ENCODE peak calls at places on chromosomes 3 and 15, in nine cellular contexts. H is HCT116, T is GM23338, A is PC-3, I is hepatocyte, M is MM.1S, P is neural progenitor cell, L is GM23248, Y is SK-N-SH. N is an unnamed sample.

GRCh38 chr3:117218709-117219108 is 509.1 kb downstream of the TUSC7 start:
- DNase-seq in H (no peak), T (no peak), A (no peak), I (no peak), M (no peak), P (no peak), L (no peak), Y (no peak), N (no peak)

GRCh38 chr3:97497138-97497537 is 267.4 kb upstream of the ARL6 start:
- DNase-seq in H (no peak), T (no peak), A (no peak), I (no peak), M (no peak), P (no peak), L (no peak), Y (no peak), N (no peak)

GRCh38 chr15:93428135-93428534 is 339.1 kb upstream of the RGMA start:
- DNase-seq in H (peak), T (no peak), A (no peak), I (peak), M (no peak), P (peak), L (no peak), Y (no peak), N (no peak)

GRCh38 chr3:63135362-63135761 is 142.7 kb upstream of the SYNPR start:
- DNase-seq in H (no peak), T (peak), A (no peak), I (no peak), M (no peak), P (peak), L (peak), Y (no peak), N (no peak)

GRCh38 chr3:87329065-87329464 is 52.7 kb upstream of the POU1F1 start:
- DNase-seq in H (no peak), T (no peak), A (no peak), I (no peak), M (no peak), P (no peak), L (no peak), Y (no peak), N (no peak)

GRCh38 chr15:92907880-92908279 is 7.8 kb downstream of the CHD2 start:
- DNase-seq in H (no peak), T (no peak), A (peak), I (peak), M (no peak), P (no peak), L (peak), Y (no peak), N (no peak)

GRCh38 chr3:49238274-49239127 is 38.5 kb downstream of the C3orf62 start:
- DNase-seq in H (no peak), T (no peak), A (peak), I (peak), M (no peak), P (no peak), L (peak), Y (no peak), N (peak)

GRCh38 chr15:69524850-69525249 is 72.2 kb downstream of the RPLP1 start:
- DNase-seq in H (no peak), T (no peak), A (no peak), I (no peak), M (no peak), P (no peak), L (no peak), Y (no peak), N (no peak)

GRCh38 chr15:75058127-75058905 is 34.9 kb downstream of the PPCDC start:
- DNase-seq in H (no peak), T (peak), A (peak), I (no peak), M (no peak), P (no peak), L (no peak), Y (no peak), N (no peak)

GRCh38 chr15:74444106-74445062 is 10.6 kb upstream of the SEMA7A start:
- DNase-seq in H (no peak), T (no peak), A (no peak), I (no peak), M (no peak), P (no peak), L (no peak), Y (no peak), N (no peak)

GRCh38 chr3:188259191-188259590 is 105.2 kb downstream of the LPP start:
- DNase-seq in H (no peak), T (no peak), A (no peak), I (no peak), M (no peak), P (no peak), L (no peak), Y (no peak), N (no peak)

GRCh38 chr15:69794643-69795461 is 302.9 kb downstream of the TLE3 start:
- DNase-seq in H (peak), T (peak), A (peak), I (no peak), M (no peak), P (no peak), L (peak), Y (no peak), N (no peak)

GRCh38 chr3:110487840-110488239 is 583.8 kb upstream of the NECTIN3 start:
- DNase-seq in H (no peak), T (no peak), A (no peak), I (no peak), M (no peak), P (no peak), L (no peak), Y (no peak), N (no peak)

GRCh38 chr3:61960976-61961375 is 399.6 kb downstream of the PTPRG start:
- DNase-seq in H (no peak), T (no peak), A (no peak), I (no peak), M (no peak), P (no peak), L (peak), Y (no peak), N (no peak)

GRCh38 chr3:114608293-114608692 is 314.5 kb downstream of the TIGIT start:
- DNase-seq in H (no peak), T (no peak), A (peak), I (no peak), M (no peak), P (no peak), L (peak), Y (no peak), N (no peak)

GRCh38 chr3:171874251-171874679 is 31.1 kb downstream of the TMEM212 start:
- DNase-seq in H (no peak), T (peak), A (peak), I (peak), M (no peak), P (no peak), L (peak), Y (no peak), N (no peak)

GRCh38 chr3:15159501-15160136 is 46.4 kb upstream of the CAPN7 start:
- DNase-seq in H (no peak), T (no peak), A (no peak), I (no peak), M (peak), P (no peak), L (peak), Y (no peak), N (no peak)

GRCh38 chr3:50256978-50257890 is 11.7 kb upstream of the SEMA3B start:
- DNase-seq in H (no peak), T (peak), A (peak), I (no peak), M (peak), P (peak), L (peak), Y (peak), N (peak)

GRCh38 chr3:171302009-171302408 is 158.2 kb downstream of the TNIK start:
- DNase-seq in H (no peak), T (no peak), A (no peak), I (no peak), M (no peak), P (no peak), L (no peak), Y (no peak), N (no peak)

GRCh38 chr15:88901713-88902490 is 6.6 kb upstream of the HAPLN3 start:
- DNase-seq in H (no peak), T (no peak), A (no peak), I (no peak), M (no peak), P (no peak), L (no peak), Y (no peak), N (no peak)

GRCh38 chr3:141950572-141951493 is 74.4 kb downstream of the ATP1B3 start:
- DNase-seq in H (no peak), T (no peak), A (no peak), I (no peak), M (no peak), P (no peak), L (no peak), Y (no peak), N (no peak)

GRCh38 chr3:133843634-133844033 is 38.0 kb downstream of the SRPRB start:
- DNase-seq in H (no peak), T (no peak), A (no peak), I (no peak), M (no peak), P (no peak), L (peak), Y (no peak), N (no peak)

GRCh38 chr3:122760457-122761271 is 33.0 kb downstream of the HSPBAP1 start:
- DNase-seq in H (peak), T (peak), A (no peak), I (no peak), M (no peak), P (peak), L (no peak), Y (no peak), N (no peak)

GRCh38 chr3:21447471-21448205 is 303.4 kb downstream of the ZNF385D start:
- DNase-seq in H (no peak), T (no peak), A (no peak), I (no peak), M (no peak), P (no peak), L (peak), Y (peak), N (no peak)

GRCh38 chr3:46276497-46277099 is 34.3 kb downstream of the CCR3 start:
- DNase-seq in H (peak), T (peak), A (peak), I (peak), M (peak), P (peak), L (peak), Y (peak), N (peak)

GRCh38 chr3:32848215-32848614 is 30.4 kb downstream of the TRIM71 start:
- DNase-seq in H (no peak), T (no peak), A (no peak), I (peak), M (no peak), P (no peak), L (no peak), Y (no peak), N (no peak)

GRCh38 chr3:135694142-135694541 is 271.4 kb upstream of the PPP2R3A start:
- DNase-seq in H (no peak), T (peak), A (no peak), I (no peak), M (no peak), P (no peak), L (no peak), Y (no peak), N (no peak)

GRCh38 chr3:137944593-137944992 is 65.4 kb upstream of the CLDN18 start:
- DNase-seq in H (no peak), T (no peak), A (no peak), I (no peak), M (peak), P (no peak), L (no peak), Y (no peak), N (no peak)
- TF ChIP-seq EZH2phosphoT487 in H (no peak), T (no peak), A (no peak), I (no peak), M (no peak), P (no peak), L (no peak), Y (no peak), N (no peak)

GRCh38 chr15:78960308-78960707 is 15.5 kb upstream of the CTSH start:
- DNase-seq in H (no peak), T (no peak), A (no peak), I (no peak), M (no peak), P (no peak), L (no peak), Y (no peak), N (no peak)
- TF ChIP-seq EZH2phosphoT487 in H (no peak), T (no peak), A (no peak), I (no peak), M (no peak), P (no peak), L (no peak), Y (no peak), N (no peak)

DNA sequence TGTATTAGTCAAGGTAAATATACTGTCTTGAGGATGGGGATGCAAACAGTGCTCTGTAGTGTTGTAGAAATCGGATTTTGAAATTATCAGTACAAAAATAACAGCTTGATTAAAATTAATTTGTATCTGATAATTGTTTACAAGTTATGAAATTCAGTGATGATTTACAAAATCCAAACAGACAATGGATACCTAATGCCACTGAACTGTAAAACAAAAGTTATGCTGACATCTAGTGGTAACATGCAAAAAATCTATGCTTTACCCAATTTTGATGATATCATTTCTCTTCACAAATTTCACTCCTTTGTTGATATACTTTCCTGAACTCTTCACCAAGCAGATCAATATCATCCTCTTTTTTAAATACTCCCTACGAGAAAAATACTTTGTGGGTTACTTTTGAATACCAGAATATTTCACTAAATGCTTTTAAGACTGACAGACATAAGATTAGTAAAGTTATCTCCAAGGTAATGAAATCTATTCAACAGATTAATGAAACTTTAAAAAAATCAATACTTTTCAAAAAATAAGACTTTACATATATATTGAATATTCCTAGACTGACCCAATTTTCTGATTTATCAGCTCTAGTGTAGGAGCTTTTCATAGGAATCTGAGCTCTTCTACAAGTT is 36.0 kb downstream of the MNS1 start:
- DNase-seq in H (peak), T (peak), A (peak), I (peak), M (peak), P (peak), L (peak), Y (peak), N (peak)
- TF ChIP-seq EZH2phosphoT487 in H (no peak), T (no peak), A (no peak), I (no peak), M (no peak), P (no peak), L (no peak), Y (no peak), N (no peak)

DNA sequence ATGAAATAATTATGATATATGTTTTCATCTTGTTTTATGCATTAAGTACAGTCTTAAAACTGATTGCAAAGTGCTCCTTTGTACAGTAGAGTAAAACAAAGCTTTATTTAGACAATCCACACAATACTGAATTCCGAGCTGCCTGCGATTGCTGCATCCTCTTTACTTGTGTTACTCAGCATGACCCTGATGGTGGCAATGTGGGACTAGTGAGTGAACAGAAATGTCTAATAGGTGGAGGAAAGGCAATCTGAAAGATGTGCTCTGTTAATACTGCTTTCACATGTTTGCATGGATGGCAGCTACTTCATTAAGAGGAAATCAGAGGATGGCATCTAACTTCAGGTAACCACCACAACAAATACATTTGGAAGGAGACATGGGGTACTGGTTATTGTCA is 930.4 kb upstream of the SEMA6D start:
- DNase-seq in H (no peak), T (peak), A (no peak), I (peak), M (peak), P (peak), L (no peak), Y (no peak), N (no peak)
- TF ChIP-seq EZH2phosphoT487 in H (no peak), T (no peak), A (no peak), I (no peak), M (no peak), P (no peak), L (no peak), Y (no peak), N (no peak)

GRCh38 chr15:60426870-60427528 is 29.2 kb upstream of the ANXA2 start:
- DNase-seq in H (no peak), T (no peak), A (peak), I (peak), M (no peak), P (no peak), L (peak), Y (no peak), N (no peak)
- TF ChIP-seq EZH2phosphoT487 in H (no peak), T (no peak), A (no peak), I (no peak), M (no peak), P (no peak), L (no peak), Y (no peak), N (no peak)

GRCh38 chr15:99844150-99844549 is 110.9 kb upstream of the LYSMD4 start:
- DNase-seq in H (no peak), T (no peak), A (no peak), I (no peak), M (no peak), P (no peak), L (no peak), Y (no peak), N (no peak)

GRCh38 chr15:99842071-99842470 is 108.8 kb upstream of the LYSMD4 start:
- DNase-seq in H (no peak), T (no peak), A (no peak), I (no peak), M (peak), P (no peak), L (no peak), Y (no peak), N (no peak)

GRCh38 chr15:99845009-99845408 is 111.8 kb upstream of the LYSMD4 start:
- DNase-seq in H (no peak), T (no peak), A (no peak), I (no peak), M (no peak), P (no peak), L (peak), Y (no peak), N (no peak)
- TF ChIP-seq EZH2phosphoT487 in H (no peak), T (no peak), A (no peak), I (no peak), M (no peak), P (no peak), L (no peak), Y (no peak), N (no peak)

GRCh38 chr3:111690242-111690641 is 95.1 kb upstream of the ZBED2 start:
- DNase-seq in H (no peak), T (no peak), A (no peak), I (no peak), M (no peak), P (peak), L (peak), Y (no peak), N (no peak)
- TF ChIP-seq EZH2phosphoT487 in H (no peak), T (no peak), A (no peak), I (no peak), M (no peak), P (no peak), L (no peak), Y (no peak), N (no peak)

DNA sequence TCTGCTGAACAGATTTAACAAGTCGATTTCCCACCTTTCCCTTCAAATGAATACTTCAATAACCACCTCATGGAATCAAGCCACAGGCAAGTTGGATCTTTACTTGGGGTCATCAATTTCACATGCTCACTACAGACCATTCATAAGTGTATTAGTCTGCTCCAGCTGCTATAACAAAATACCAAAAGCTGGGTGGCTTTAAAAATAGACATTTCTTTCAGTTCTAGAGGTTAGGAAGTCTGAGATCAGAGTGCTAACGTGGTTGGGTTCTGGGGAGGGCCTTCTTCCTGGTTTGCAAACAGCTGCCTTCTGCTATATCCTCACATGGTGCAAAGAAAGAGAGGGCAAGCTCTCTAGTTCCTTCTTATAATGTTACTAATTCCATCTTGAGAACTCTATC is 5.1 kb downstream of the GPR176 start:
- DNase-seq in H (no peak), T (no peak), A (no peak), I (no peak), M (no peak), P (no peak), L (no peak), Y (no peak), N (no peak)
- TF ChIP-seq EZH2phosphoT487 in H (no peak), T (no peak), A (no peak), I (no peak), M (no peak), P (no peak), L (no peak), Y (no peak), N (no peak)

DNA sequence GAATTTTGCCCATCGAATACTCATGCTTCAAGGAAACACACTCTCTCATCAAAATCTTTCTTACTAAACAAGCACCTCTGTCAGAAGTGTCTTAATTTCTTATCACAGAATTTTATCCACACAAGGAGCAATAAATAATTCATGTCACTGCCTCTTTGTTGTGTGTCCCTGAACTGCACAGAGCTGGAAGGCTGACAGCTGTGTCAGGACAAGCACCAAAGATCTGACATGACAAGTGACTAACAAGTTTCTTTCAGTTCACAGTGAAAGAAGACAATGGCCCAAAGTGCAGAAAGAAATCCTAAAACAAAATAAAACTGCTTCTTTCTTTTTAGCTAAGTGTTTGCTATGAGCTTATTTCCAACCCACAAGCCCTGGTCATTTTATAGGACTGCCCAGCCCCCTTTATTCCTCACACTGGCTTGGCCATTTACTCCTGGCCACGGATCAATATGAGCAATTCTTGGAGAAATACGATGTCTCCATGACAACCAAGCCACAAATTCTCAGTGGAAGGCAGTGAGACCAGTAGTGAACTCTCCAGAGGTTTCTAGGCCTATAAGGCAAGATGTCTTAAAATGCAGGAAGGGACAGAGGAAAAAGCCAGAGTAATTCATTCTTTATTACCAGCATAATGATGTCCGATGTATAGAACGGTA is 238.5 kb downstream of the WDR72 start:
- DNase-seq in H (no peak), T (no peak), A (no peak), I (no peak), M (no peak), P (peak), L (no peak), Y (no peak), N (no peak)
- TF ChIP-seq EZH2phosphoT487 in H (no peak), T (no peak), A (no peak), I (no peak), M (no peak), P (no peak), L (no peak), Y (no peak), N (no peak)

N was measured in OCI-LY7.